ENCODE peak calls at places on chromosomes 11 and 22, in four cellular contexts. T, W, J and X are unnamed samples.

GRCh38 chr11:75490221-75491181 is 35.2 kb downstream of the GDPD5 start:
- DNase-seq in T (no peak), W (peak; percentile 68), J (no peak), X (no peak)

GRCh38 chr11:92227233-92227593 is 2.6 kb downstream of the FAT3 start:
- DNase-seq in T (no peak), W (no peak), J (no peak), X (no peak)

GRCh38 chr22:46752286-46752685 is 10.2 kb upstream of the TBC1D22A start:
- DNase-seq in T (no peak), W (no peak), J (no peak), X (no peak)

GRCh38 chr22:45200862-45201511 is 37.3 kb downstream of the NUP50 start:
- DNase-seq in T (peak; percentile 53), W (peak; percentile 93), J (no peak), X (no peak)

GRCh38 chr11:6898911-6899310 is 6.6 kb upstream of the OR2D2 start:
- DNase-seq in T (no peak), W (no peak), J (no peak), X (no peak)

GRCh38 chr11:93875637-93876036 is 25.2 kb upstream of the VSTM5 start:
- DNase-seq in T (no peak), W (no peak), J (no peak), X (no peak)

GRCh38 chr11:77633856-77634425 is 3.7 kb downstream of the CLNS1A start:
- DNase-seq in T (no peak), W (no peak), J (no peak), X (no peak)

GRCh38 chr11:65489061-65489705 is 9.7 kb upstream of the MALAT1 start:
- DNase-seq in T (peak; percentile 89), W (peak; percentile 91), J (peak; percentile 86), X (peak; percentile 72)

GRCh38 chr22:36356708-36357694 is 30.8 kb downstream of the MYH9 start:
- DNase-seq in T (no peak), W (peak; percentile 60), J (no peak), X (no peak)

GRCh38 chr11:1656061-1656441 is 26.5 kb downstream of the KRTAP5-5 start:
- DNase-seq in T (no peak), W (no peak), J (no peak), X (no peak)

GRCh38 chr11:77130763-77131513 is 2.9 kb downstream of the MYO7A start:
- DNase-seq in T (no peak), W (peak; percentile 46), J (peak; percentile 46), X (peak; percentile 63)

GRCh38 chr22:24440718-24441405 is 13.5 kb downstream of the ADORA2A start:
- DNase-seq in T (no peak), W (no peak), J (no peak), X (no peak)

GRCh38 chr11:73177380-73178091 is 35.4 kb upstream of the FCHSD2 start:
- DNase-seq in T (peak; percentile 68), W (peak; percentile 29), J (no peak), X (peak; percentile 61)

GRCh38 chr11:4713241-4713640 is 8.7 kb downstream of the MMP26 start:
- DNase-seq in T (no peak), W (no peak), J (no peak), X (no peak)

GRCh38 chr22:50684986-50685385 is 12.4 kb downstream of the SHANK3 start:
- DNase-seq in T (no peak), W (peak; percentile 39), J (peak; percentile 39), X (no peak)

GRCh38 chr11:2803186-2804057 is 82.2 kb downstream of the CDKN1C start:
- DNase-seq in T (peak; percentile 60), W (no peak), J (no peak), X (no peak)

GRCh38 chr22:30809086-30809485 is 114.4 kb downstream of the OSBP2 start:
- DNase-seq in T (no peak), W (peak; percentile 85), J (no peak), X (no peak)

GRCh38 chr11:117834068-117834810 is 9.7 kb upstream of the FXYD2 start:
- DNase-seq in T (peak; percentile 39), W (no peak), J (no peak), X (peak; percentile 3)

GRCh38 chr11:4607111-4607510 is 920 bp downstream of the TRIM68 start:
- DNase-seq in T (no peak), W (peak; percentile 23), J (no peak), X (no peak)

GRCh38 chr11:2691991-2692841 is 7.6 kb downstream of the KCNQ1OT1 start:
- DNase-seq in T (peak; percentile 40), W (no peak), J (no peak), X (no peak)

GRCh38 chr11:92843455-92843854 is 126.0 kb upstream of the MTNR1B start:
- DNase-seq in T (no peak), W (no peak), J (no peak), X (no peak)

GRCh38 chr11:90274362-90274761 is 51.5 kb upstream of the CHORDC1 start:
- DNase-seq in T (no peak), W (no peak), J (no peak), X (no peak)

GRCh38 chr11:107769189-107769588 is 57.3 kb upstream of the SLN start:
- DNase-seq in T (no peak), W (peak; percentile 89), J (no peak), X (no peak)

GRCh38 chr11:64935634-64936081 is at the start of gene GPHA2:
- DNase-seq in T (no peak), W (no peak), J (no peak), X (no peak)

GRCh38 chr11:19673924-19674390 is 38.7 kb upstream of the NAV2 start:
- DNase-seq in T (peak; percentile 97), W (peak; percentile 59), J (peak; percentile 75), X (peak; percentile 81)

GRCh38 chr11:87128372-87128771 is 90.6 kb downstream of the TMEM135 start:
- DNase-seq in T (no peak), W (no peak), J (no peak), X (no peak)

GRCh38 chr11:85313741-85314140 is 313.4 kb downstream of the DLG2 start:
- DNase-seq in T (no peak), W (no peak), J (no peak), X (no peak)

GRCh38 chr11:61041755-61042518 is 60.4 kb upstream of the CD5 start:
- DNase-seq in T (no peak), W (peak; percentile 17), J (peak; percentile 69), X (peak; percentile 51)

GRCh38 chr11:17591293-17591692 is 44.2 kb downstream of the OTOG start:
- DNase-seq in T (peak; percentile 53), W (no peak), J (no peak), X (no peak)

GRCh38 chr11:43177938-43178337 is 133.9 kb upstream of the API5 start:
- DNase-seq in T (no peak), W (no peak), J (no peak), X (no peak)

GRCh38 chr11:4048340-4048739 is 46.3 kb upstream of the RRM1 start:
- DNase-seq in T (no peak), W (peak; percentile 61), J (no peak), X (no peak)

GRCh38 chr11:28195449-28195848 is 87.3 kb downstream of the METTL15 start:
- DNase-seq in T (no peak), W (no peak), J (no peak), X (no peak)

GRCh38 chr11:45102810-45103621 is 43.4 kb upstream of the PRDM11 start:
- DNase-seq in T (peak; percentile 81), W (peak; percentile 82), J (peak; percentile 77), X (peak; percentile 57)

GRCh38 chr22:30423296-30423958 is 2.1 kb upstream of the MTFP1 start:
- DNase-seq in T (peak; percentile 83), W (no peak), J (peak; percentile 69), X (peak; percentile 77)

GRCh38 chr11:107493117-107493516 is 35.5 kb upstream of the CWF19L2 start:
- DNase-seq in T (no peak), W (peak; percentile 73), J (no peak), X (no peak)

GRCh38 chr11:78564037-78564888 is 10.4 kb downstream of the NARS2 start:
- DNase-seq in T (no peak), W (peak; percentile 55), J (peak; percentile 81), X (peak; percentile 57)

DNA sequence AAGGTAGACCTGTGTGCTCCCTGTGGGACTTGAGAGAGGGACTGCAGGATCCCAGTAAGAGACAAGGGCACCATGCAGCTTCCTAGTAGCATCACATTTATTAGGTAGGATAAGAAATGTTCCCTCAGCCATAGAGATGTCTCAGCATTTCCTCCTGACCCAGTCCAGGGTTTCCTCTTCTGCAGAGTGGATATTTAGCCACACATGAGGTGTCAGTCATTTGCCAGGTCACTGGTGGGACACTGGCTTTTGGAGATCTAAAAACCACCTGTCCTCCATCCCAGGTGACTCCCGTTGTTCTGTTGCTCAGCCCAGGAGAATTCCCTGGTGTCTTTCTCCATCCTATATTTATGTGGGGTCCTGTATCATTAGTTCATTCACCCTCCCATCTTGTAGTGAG is 117.5 kb upstream of the NNMT start:
- DNase-seq in T (no peak), W (no peak), J (no peak), X (no peak)
- H3K4me1 ChIP-seq in T (peaks cover 96% of the 10 kb centered on the region), W (no peaks in the 10 kb centered on the region), J (peaks cover 67% of the 10 kb centered on the region), X (peaks cover 99% of the 10 kb centered on the region)

DNA sequence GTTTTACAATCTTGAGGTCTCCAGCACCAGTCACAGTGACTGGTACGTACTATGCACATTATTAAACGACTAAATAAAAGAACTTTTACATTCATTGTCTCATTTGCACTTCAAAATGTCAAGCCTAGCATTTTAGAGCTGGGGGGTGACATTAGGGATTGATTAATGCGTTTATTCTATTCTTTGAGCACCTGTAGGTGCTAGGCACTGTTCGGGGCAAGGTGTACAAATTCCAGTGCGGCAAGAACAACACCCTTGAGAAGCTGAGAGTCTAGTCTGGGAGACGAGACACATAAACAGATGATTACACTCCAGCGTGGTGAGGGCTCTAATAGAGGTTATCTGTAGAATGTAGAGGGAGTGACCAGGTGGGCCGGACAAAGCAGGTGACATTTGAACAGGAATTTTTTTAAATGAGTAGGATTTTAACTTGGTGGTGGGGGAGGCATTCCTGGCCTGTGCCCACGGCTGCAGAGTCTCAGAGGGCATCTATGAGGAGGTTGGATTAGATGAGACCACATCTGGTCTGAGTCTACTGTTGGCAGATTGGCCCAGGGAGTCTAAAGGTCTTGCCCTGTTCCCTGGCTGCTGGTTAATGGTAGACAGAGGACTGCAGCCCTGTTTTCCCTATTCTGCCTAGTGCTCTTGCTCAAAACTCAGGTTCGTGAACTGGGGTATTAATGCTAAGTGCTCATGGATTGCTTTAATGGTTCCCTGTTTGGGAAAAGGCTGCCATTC is 956 bp downstream of the CAT start:
- DNase-seq in T (no peak), W (no peak), J (no peak), X (no peak)
- H3K4me1 ChIP-seq in T (peaks cover 14% of the 10 kb centered on the region), W (peaks cover 2% of the 10 kb centered on the region), J (peaks cover 3% of the 10 kb centered on the region), X (peaks cover 59% of the 10 kb centered on the region)

DNA sequence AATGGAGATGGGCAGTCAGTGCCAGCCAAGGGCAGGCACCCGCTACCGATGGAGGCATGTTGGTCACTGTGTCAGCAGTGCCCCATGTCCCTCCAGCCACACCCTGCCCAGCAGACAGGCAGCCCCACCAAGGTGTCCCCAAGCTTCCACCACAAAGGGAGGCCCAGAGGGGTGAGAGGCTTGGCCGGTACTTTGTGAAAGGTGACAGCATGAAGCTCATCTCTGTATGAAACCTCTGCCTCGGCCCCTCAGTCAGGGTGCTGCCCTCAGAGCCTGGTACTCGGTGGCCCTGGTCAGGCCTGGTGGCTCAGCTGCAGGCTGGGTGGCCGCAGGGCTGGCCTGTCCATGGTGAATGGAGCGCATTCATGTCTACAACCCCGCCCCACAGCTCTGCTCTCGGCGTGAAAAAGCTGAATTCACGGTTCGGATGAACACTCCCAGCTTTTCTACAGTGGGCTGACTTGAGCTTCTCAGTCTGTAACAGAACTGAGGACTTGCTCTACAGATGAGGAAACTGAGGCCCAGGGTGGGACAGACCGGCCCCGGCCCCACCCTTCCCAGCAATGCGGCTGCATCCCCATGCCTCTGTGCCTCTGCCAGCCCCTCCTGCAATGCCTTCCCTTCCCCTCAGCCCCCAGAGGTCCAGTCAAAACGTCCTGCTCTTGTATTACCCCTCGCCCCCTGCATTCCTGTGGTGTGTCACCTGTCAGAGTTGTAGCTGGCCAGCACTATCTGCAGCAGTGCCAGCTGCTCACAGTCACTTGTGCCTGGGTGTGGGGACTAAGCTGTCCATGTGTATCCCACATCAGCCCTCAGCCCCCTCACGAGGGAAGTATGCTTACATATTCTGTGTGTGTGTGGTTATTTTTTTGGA is 27.7 kb downstream of the RSPH14 start:
- DNase-seq in T (no peak), W (no peak), J (no peak), X (no peak)
- H3K4me1 ChIP-seq in T (no peaks in the 10 kb centered on the region), W (no peaks in the 10 kb centered on the region), J (no peaks in the 10 kb centered on the region), X (peaks cover 13% of the 10 kb centered on the region)

GRCh38 chr11:10606536-10607208 is 38.2 kb upstream of the LYVE1 start:
- DNase-seq in T (no peak), W (peak; percentile 68), J (no peak), X (no peak)
- H3K4me1 ChIP-seq in T (peaks cover 19% of the 10 kb centered on the region), W (peaks cover 19% of the 10 kb centered on the region), J (peaks cover 39% of the 10 kb centered on the region), X (peaks cover 11% of the 10 kb centered on the region)